ENCODE peak calls at places on chromosomes 1 and 21, in seven cellular contexts. F is right lobe of liver, I is sigmoid colon, O is adrenal gland, P is ovary, N is endothelial cell of umbilical vein, J is uterus. C is an unnamed sample. For H3K9me3, the result is how much of the 10 kb centered on the place peaks cover.

GRCh38 chr1:6140413-6140812 is 39.7 kb downstream of the CHD5 start:
- DNase-seq in F (peak), I (peak), O (no peak), P (no peak), N (no peak), J (no peak), C (no peak)

GRCh38 chr1:226649780-226650179 is 89.3 kb downstream of the ITPKB start:
- DNase-seq in F (no peak), I (no peak), O (peak), P (no peak), N (peak), J (no peak), C (no peak)

GRCh38 chr1:202162418-202163280 is 2.2 kb upstream of the PTPN7 start:
- DNase-seq in F (no peak), I (no peak), O (no peak), P (peak), N (no peak), J (no peak), C (peak)

GRCh38 chr1:39977202-39977601 is 22.3 kb downstream of the MFSD2A start:
- DNase-seq in F (no peak), I (no peak), O (no peak), P (no peak), N (no peak), J (no peak), C (no peak)

GRCh38 chr1:42322577-42322976 is 12.5 kb downstream of the FOXJ3 start:
- DNase-seq in F (no peak), I (no peak), O (no peak), P (no peak), N (peak), J (no peak), C (no peak)

GRCh38 chr1:225425211-225425786 is 2.5 kb downstream of the LBR start:
- DNase-seq in F (no peak), I (no peak), O (no peak), P (no peak), N (no peak), J (no peak), C (no peak)

GRCh38 chr1:17653728-17654351 is 101.3 kb upstream of the ACTL8 start:
- DNase-seq in F (no peak), I (no peak), O (peak), P (peak), N (peak), J (peak), C (peak)

GRCh38 chr1:94920061-94920460 is 6.8 kb downstream of the CNN3 start:
- DNase-seq in F (no peak), I (no peak), O (no peak), P (no peak), N (peak), J (no peak), C (no peak)

GRCh38 chr1:196407358-196408041 is 200.7 kb downstream of the KCNT2 start:
- DNase-seq in F (no peak), I (no peak), O (no peak), P (no peak), N (peak), J (no peak), C (no peak)

GRCh38 chr21:34857122-34857713 is 188.4 kb downstream of the CLIC6 start:
- DNase-seq in F (no peak), I (no peak), O (no peak), P (no peak), N (peak), J (no peak), C (peak)

GRCh38 chr1:152906023-152906565 is 2.3 kb upstream of the IVL start:
- DNase-seq in F (no peak), I (no peak), O (no peak), P (no peak), N (no peak), J (no peak), C (no peak)

GRCh38 chr1:74011736-74012135 is 186.2 kb downstream of the LRRIQ3 start:
- DNase-seq in F (no peak), I (no peak), O (no peak), P (no peak), N (no peak), J (no peak), C (no peak)

GRCh38 chr1:195965475-195965874 is 642.8 kb downstream of the KCNT2 start:
- DNase-seq in F (no peak), I (no peak), O (no peak), P (no peak), N (no peak), J (no peak), C (no peak)

GRCh38 chr1:61121631-61122030 is 39.3 kb downstream of the NFIA start:
- DNase-seq in F (no peak), I (no peak), O (no peak), P (no peak), N (no peak), J (no peak), C (no peak)

GRCh38 chr1:169321539-169321938 is 46.1 kb downstream of the NME7 start:
- DNase-seq in F (no peak), I (no peak), O (no peak), P (no peak), N (no peak), J (no peak), C (no peak)

GRCh38 chr21:46110499-46111192 is 12.7 kb downstream of the COL6A2 start:
- DNase-seq in F (peak), I (peak), O (no peak), P (peak), N (no peak), J (peak), C (peak)

GRCh38 chr1:110874303-110875215 is 1.6 kb downstream of the CD53 start:
- DNase-seq in F (no peak), I (no peak), O (no peak), P (no peak), N (no peak), J (no peak), C (no peak)

GRCh38 chr1:200530551-200531261 is 89.8 kb downstream of the KIF14 start:
- DNase-seq in F (no peak), I (no peak), O (no peak), P (no peak), N (no peak), J (no peak), C (peak)

GRCh38 chr21:25573409-25574206 is 33.7 kb downstream of the MRPL39 start:
- DNase-seq in F (no peak), I (no peak), O (peak), P (no peak), N (peak), J (no peak), C (no peak)

GRCh38 chr1:180558664-180559063 is at the start of gene OVAAL:
- DNase-seq in F (no peak), I (no peak), O (no peak), P (no peak), N (no peak), J (no peak), C (no peak)

GRCh38 chr1:241992734-241993133 is 6.2 kb downstream of the MAP1LC3C start:
- DNase-seq in F (no peak), I (no peak), O (no peak), P (no peak), N (no peak), J (no peak), C (no peak)

GRCh38 chr1:13900583-13900982 is 200.6 kb downstream of the PRDM2 start:
- DNase-seq in F (no peak), I (no peak), O (no peak), P (no peak), N (no peak), J (no peak), C (no peak)

GRCh38 chr1:197685785-197686184 is 89.5 kb downstream of the DENND1B start:
- DNase-seq in F (no peak), I (no peak), O (no peak), P (no peak), N (no peak), J (no peak), C (no peak)

GRCh38 chr1:183106746-183107145 is 79.3 kb upstream of the LAMC2 start:
- DNase-seq in F (no peak), I (no peak), O (no peak), P (no peak), N (no peak), J (no peak), C (no peak)

GRCh38 chr21:14531927-14532326 is 14.2 kb downstream of the SAMSN1 start:
- DNase-seq in F (no peak), I (no peak), O (no peak), P (no peak), N (no peak), J (no peak), C (no peak)

GRCh38 chr1:97385536-97385935 is 535.3 kb downstream of the DPYD start:
- DNase-seq in F (no peak), I (no peak), O (no peak), P (no peak), N (no peak), J (no peak), C (no peak)

GRCh38 chr21:7947422-7947821 is 2574.0 kb upstream of the TPTE start:
- DNase-seq in F (no peak), I (no peak), O (no peak), P (no peak), N (no peak), J (no peak), C (no peak)

GRCh38 chr21:7951854-7952519 is 2569.4 kb upstream of the TPTE start:
- DNase-seq in F (no peak), I (no peak), O (no peak), P (no peak), N (no peak), J (no peak), C (no peak)

GRCh38 chr21:7957713-7958064 is 2563.7 kb upstream of the TPTE start:
- DNase-seq in F (no peak), I (no peak), O (no peak), P (no peak), N (no peak), J (no peak), C (no peak)

GRCh38 chr21:7952648-7953047 is 2568.7 kb upstream of the TPTE start:
- DNase-seq in F (no peak), I (no peak), O (no peak), P (no peak), N (no peak), J (no peak), C (no peak)

GRCh38 chr21:7953058-7953457 is 2568.3 kb upstream of the TPTE start:
- DNase-seq in F (no peak), I (no peak), O (no peak), P (no peak), N (no peak), J (no peak), C (no peak)
- H3K9me3 ChIP-seq in F (half or more), I (half or more), O (half or more), P (under half), N (half or more), J (under half), C (under half)

GRCh38 chr1:77219166-77219887 is at the start of gene PIGK:
- DNase-seq in F (peak), I (peak), O (peak), P (peak), N (peak), J (peak), C (peak)
- TF ChIP-seq POLR2A in F (no peak), I (no peak), O (no peak), P (no peak), N (peak), J (no peak), C (no peak)

DNA sequence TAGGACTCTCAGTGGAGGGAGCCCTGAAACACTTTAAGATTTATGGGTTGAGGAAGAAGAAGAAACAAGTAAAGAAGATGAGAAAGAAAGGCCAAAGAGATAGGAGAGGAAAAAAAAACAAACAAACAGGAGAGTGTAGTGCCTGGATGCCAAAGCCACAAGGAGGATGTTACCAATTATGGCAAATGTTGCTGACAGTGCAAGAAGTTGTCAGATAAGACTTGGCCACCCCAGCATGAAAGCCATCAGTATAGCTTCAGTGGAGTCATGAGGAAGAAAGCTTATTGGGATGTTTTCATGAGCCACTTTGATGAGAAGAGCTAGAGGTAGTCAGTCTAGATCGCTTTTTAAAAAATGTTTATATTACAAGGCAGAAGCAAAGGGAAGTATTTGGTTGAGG is 380.2 kb upstream of the ADGRL4 start:
- DNase-seq in F (no peak), I (no peak), O (no peak), P (no peak), N (no peak), J (no peak), C (no peak)
- H3K9me3 ChIP-seq in F (under half), I (under half), O (under half), P (under half), N (under half), J (under half), C (under half)

GRCh38 chr1:63367218-63368103 is at the start of gene ALG6:
- DNase-seq in F (peak), I (peak), O (peak), P (peak), N (peak), J (peak), C (peak)
- TF ChIP-seq POLR2A in F (peak), I (no peak), O (peak), P (peak), N (peak), J (peak), C (peak)